ENCODE peak calls at places on chromosomes 1 and 21, in nine cellular contexts. S is K562, K is psoas muscle, X is breast epithelium, J is spleen, O is right cardiac atrium, P is GM23248, M is left ventricle myocardium inferior, A is lung. Y is an unnamed sample. For H3K9me3, the result is how much of the 10 kb centered on the place peaks cover.

GRCh38 chr1:26269198-26269550 is 10.7 kb upstream of the SH3BGRL3 start:
- DNase-seq in M (no peak), S (no peak), J (no peak), A (no peak), K (no peak), X (no peak), O (no peak), P (no peak), Y (no peak)

GRCh38 chr1:197743578-197743977 is 31.7 kb downstream of the DENND1B start:
- DNase-seq in S (no peak), K (no peak), J (no peak), X (no peak), P (no peak), M (no peak), A (no peak), O (no peak), Y (no peak)

GRCh38 chr1:202200669-202201068 is 7.1 kb downstream of the LGR6 start:
- DNase-seq in X (no peak), P (no peak), M (peak), S (no peak), O (peak), A (no peak), J (no peak), K (peak), Y (no peak)

GRCh38 chr1:47213230-47213676 is 18.8 kb downstream of the TAL1 start:
- DNase-seq in S (peak), K (no peak), X (no peak), O (peak), J (peak), M (no peak), A (no peak), P (no peak), Y (no peak)

GRCh38 chr1:7962636-7963377 is 1.3 kb downstream of the PARK7 start:
- DNase-seq in M (no peak), S (no peak), O (no peak), P (peak), A (no peak), X (no peak), K (no peak), J (no peak), Y (no peak)

GRCh38 chr1:38000529-38001453 is 4.5 kb downstream of the FHL3 start:
- DNase-seq in S (no peak), M (peak), K (peak), P (peak), X (no peak), O (no peak), J (no peak), A (no peak), Y (no peak)

GRCh38 chr21:35227774-35228173 is 178.7 kb upstream of the RUNX1 start:
- DNase-seq in M (no peak), P (no peak), X (no peak), A (no peak), O (no peak), K (peak), J (no peak), S (no peak), Y (peak)

GRCh38 chr1:55217226-55217996 is 2.2 kb upstream of the USP24 start:
- DNase-seq in A (no peak), M (no peak), X (no peak), P (no peak), K (no peak), O (no peak), J (no peak), S (no peak), Y (peak)

GRCh38 chr1:176434200-176434599 is 28.8 kb upstream of the PAPPA2 start:
- DNase-seq in A (no peak), K (no peak), J (no peak), M (no peak), X (no peak), O (no peak), S (no peak), P (no peak), Y (no peak)

GRCh38 chr1:16236091-16236494 is 890 bp downstream of the CPLANE2 start:
- DNase-seq in A (peak), X (no peak), K (no peak), J (no peak), M (no peak), S (peak), O (peak), P (peak), Y (peak)

GRCh38 chr21:17829472-17829871 is 10.3 kb upstream of the C21orf91 start:
- DNase-seq in X (no peak), S (no peak), P (peak), K (no peak), M (no peak), J (no peak), A (no peak), O (no peak), Y (no peak)

GRCh38 chr1:61337471-61337870 is 255.1 kb downstream of the NFIA start:
- DNase-seq in O (no peak), P (peak), A (no peak), S (no peak), X (no peak), K (no peak), M (no peak), J (no peak), Y (no peak)

GRCh38 chr1:36093919-36094318 is 5.2 kb downstream of the ADPRS start:
- DNase-seq in M (no peak), A (no peak), O (no peak), X (no peak), J (peak), P (no peak), S (no peak), K (no peak), Y (no peak)

GRCh38 chr1:26096471-26096870 is 15.2 kb upstream of the PDIK1L start:
- DNase-seq in J (no peak), P (no peak), A (no peak), K (no peak), X (no peak), S (no peak), O (no peak), M (no peak), Y (no peak)

GRCh38 chr1:233113009-233113712 is 162.8 kb downstream of the NTPCR start:
- DNase-seq in X (no peak), M (peak), S (peak), A (peak), O (peak), P (peak), J (peak), K (peak), Y (no peak)

GRCh38 chr21:28632718-28633408 is 359.8 kb downstream of the LTN1 start:
- DNase-seq in S (no peak), P (peak), M (no peak), X (no peak), J (no peak), K (no peak), A (no peak), O (no peak), Y (no peak)

GRCh38 chr1:38964140-38964548 is 22.5 kb upstream of the RHBDL2 start:
- DNase-seq in J (no peak), P (no peak), K (no peak), M (no peak), X (no peak), O (no peak), S (no peak), A (no peak), Y (peak)

GRCh38 chr1:89466307-89466925 is 58.2 kb upstream of the LRRC8B start:
- DNase-seq in P (no peak), O (no peak), J (no peak), X (no peak), M (no peak), K (no peak), A (no peak), S (no peak), Y (no peak)

GRCh38 chr1:195530961-195531360 is 1077.3 kb downstream of the KCNT2 start:
- DNase-seq in O (no peak), K (no peak), M (no peak), A (no peak), P (peak), X (no peak), S (no peak), J (no peak), Y (no peak)

GRCh38 chr1:224435318-224435763 is 744 bp upstream of the WDR26 start:
- DNase-seq in J (no peak), K (no peak), O (peak), S (peak), X (no peak), P (peak), A (no peak), M (no peak), Y (no peak)

GRCh38 chr1:151924691-151925587 is 15.6 kb upstream of the THEM4 start:
- DNase-seq in M (no peak), X (no peak), K (no peak), S (no peak), O (no peak), P (no peak), A (no peak), J (no peak), Y (no peak)

GRCh38 chr1:154342836-154343472 is 17.6 kb downstream of the ATP8B2 start:
- DNase-seq in M (no peak), P (no peak), O (peak), K (no peak), A (no peak), X (no peak), J (peak), S (no peak), Y (peak)

GRCh38 chr1:183137782-183138181 is 48.3 kb upstream of the LAMC2 start:
- DNase-seq in X (no peak), M (no peak), A (no peak), J (no peak), S (no peak), K (no peak), O (no peak), P (peak), Y (no peak)

GRCh38 chr1:230515451-230516145 is 89.5 kb upstream of the PGBD5 start:
- DNase-seq in J (no peak), M (no peak), K (no peak), X (no peak), O (no peak), A (no peak), P (no peak), S (no peak), Y (no peak)

GRCh38 chr1:165853528-165854075 is 26.2 kb downstream of the UCK2 start:
- DNase-seq in J (no peak), P (no peak), S (no peak), K (no peak), A (no peak), O (no peak), X (no peak), M (no peak), Y (no peak)

GRCh38 chr1:244210884-244211558 is 159.9 kb downstream of the ZBTB18 start:
- DNase-seq in M (no peak), K (no peak), A (no peak), J (no peak), X (no peak), S (peak), P (peak), O (no peak), Y (no peak)

GRCh38 chr1:165564561-165564960 is 20.8 kb downstream of the LRRC52 start:
- DNase-seq in M (peak), P (no peak), X (no peak), J (no peak), K (no peak), A (no peak), S (no peak), O (peak), Y (no peak)

GRCh38 chr21:42320791-42321190 is 5.6 kb upstream of the TFF3 start:
- DNase-seq in P (no peak), J (no peak), A (no peak), M (no peak), O (no peak), S (no peak), X (no peak), K (no peak), Y (no peak)

GRCh38 chr1:56414728-56415224 is 164.6 kb downstream of the PLPP3 start:
- DNase-seq in S (no peak), X (no peak), J (no peak), A (no peak), P (no peak), K (no peak), M (no peak), O (no peak), Y (no peak)

GRCh38 chr21:40615503-40616376 is 231.2 kb downstream of the DSCAM start:
- DNase-seq in J (no peak), K (no peak), X (no peak), A (no peak), M (no peak), S (no peak), O (peak), P (no peak), Y (no peak)

GRCh38 chr1:30700528-30701265 is 22.7 kb downstream of the MATN1 start:
- DNase-seq in S (no peak), O (no peak), A (no peak), J (peak), X (no peak), M (peak), P (peak), K (peak), Y (no peak)

GRCh38 chr1:194466706-194467105 is 1280.3 kb upstream of the B3GALT2 start:
- DNase-seq in O (peak), K (no peak), P (no peak), X (no peak), S (no peak), A (no peak), M (no peak), J (no peak), Y (no peak)

GRCh38 chr21:46006547-46007497 is 25.3 kb downstream of the COL6A1 start:
- DNase-seq in P (no peak), M (no peak), A (peak), J (peak), O (peak), K (no peak), X (peak), S (no peak), Y (no peak)

GRCh38 chr1:9035226-9035625 is 9.0 kb upstream of the SLC2A7 start:
- DNase-seq in A (no peak), M (no peak), K (no peak), S (no peak), P (no peak), J (no peak), X (no peak), O (no peak), Y (no peak)
- H3K9me3 ChIP-seq in A (under half), M (under half), K (under half), S (under half), P (under half), J (under half), X (under half), O (under half), Y (under half)

GRCh38 chr1:23362218-23362713 is 7.4 kb downstream of the ZNF436 start:
- DNase-seq in O (no peak), J (no peak), K (no peak), P (peak), M (no peak), X (no peak), A (no peak), S (no peak), Y (no peak)
- H3K9me3 ChIP-seq in O (under half), J (half or more), K (half or more), P (under half), M (half or more), X (half or more), A (under half), S (under half), Y (under half)

DNA sequence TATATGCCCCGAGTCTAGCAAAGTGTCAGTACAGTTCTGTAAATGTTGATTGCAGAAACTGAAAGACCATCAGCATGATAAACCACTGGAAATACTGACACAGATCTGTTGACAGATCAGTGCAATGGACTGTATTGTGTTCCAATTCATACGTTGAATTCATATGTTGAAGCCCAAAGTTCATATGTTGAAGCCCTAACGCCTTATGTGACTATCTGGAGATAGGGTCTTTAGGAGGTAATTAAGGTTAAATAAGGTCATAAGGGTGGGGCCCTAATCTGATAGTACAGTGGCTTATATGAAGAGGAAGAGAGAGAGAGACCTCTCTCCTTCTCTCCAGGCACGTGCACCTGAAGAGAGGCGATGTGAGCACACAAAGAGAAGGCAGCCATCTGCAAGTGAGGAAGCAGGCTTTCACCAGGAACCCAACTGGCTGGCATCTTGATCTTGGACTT is 144.7 kb downstream of the MRPL39 start:
- DNase-seq in S (no peak), M (no peak), X (no peak), O (no peak), A (no peak), K (no peak), J (no peak), P (no peak), Y (no peak)
- H3K9me3 ChIP-seq in S (under half), M (under half), X (under half), O (under half), A (under half), K (under half), J (under half), P (under half), Y (under half)

GRCh38 chr1:164033782-164034181 is 525.2 kb upstream of the PBX1 start:
- DNase-seq in M (no peak), J (no peak), K (no peak), X (no peak), P (no peak), S (no peak), O (no peak), A (no peak), Y (no peak)
- H3K9me3 ChIP-seq in M (under half), J (under half), K (under half), X (under half), P (under half), S (under half), O (under half), A (under half), Y (under half)

GRCh38 chr1:42302034-42302433 is 33.0 kb downstream of the FOXJ3 start:
- DNase-seq in S (no peak), J (no peak), A (no peak), P (no peak), K (no peak), O (no peak), X (no peak), M (no peak), Y (no peak)

GRCh38 chr1:42295816-42296215 is 39.2 kb downstream of the FOXJ3 start:
- DNase-seq in O (no peak), A (no peak), S (no peak), J (no peak), K (no peak), P (no peak), X (no peak), M (no peak), Y (no peak)

DNA sequence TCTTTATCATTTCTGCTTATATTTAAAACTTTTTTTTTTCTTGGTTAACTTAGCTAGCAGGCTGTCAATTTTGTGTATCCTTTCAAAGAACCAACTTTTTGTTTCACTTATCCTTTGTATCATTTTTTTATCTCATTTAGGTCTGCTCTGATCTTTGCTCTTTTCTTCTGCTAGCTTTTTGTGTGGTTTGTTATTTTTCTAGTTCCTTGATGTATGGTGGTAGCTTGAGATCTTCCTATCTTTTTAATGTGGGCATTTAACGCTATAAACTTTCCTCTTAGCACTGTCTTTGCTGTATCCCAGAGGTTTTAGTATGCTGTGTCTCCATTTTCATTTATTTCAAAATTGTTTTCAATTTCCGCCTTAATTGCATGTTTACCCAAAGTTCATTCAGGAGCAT is 36.5 kb downstream of the FOXJ3 start:
- DNase-seq in A (no peak), M (no peak), S (no peak), O (no peak), P (no peak), X (no peak), K (no peak), J (no peak), Y (peak)
- H3K9me3 ChIP-seq in A (under half), M (under half), S (under half), O (under half), P (under half), X (under half), K (under half), J (under half), Y (under half)

GRCh38 chr1:238951809-238952208 is 434.6 kb upstream of the CHRM3 start:
- DNase-seq in A (no peak), J (no peak), S (no peak), X (no peak), M (no peak), O (no peak), K (no peak), P (peak), Y (no peak)
- H3K9me3 ChIP-seq in A (under half), J (under half), S (under half), X (under half), M (under half), O (under half), K (under half), P (under half), Y (under half)

Y was measured in CD4-positive, alpha-beta memory T cell.